ENCODE peak calls at places on chromosomes 16 and 17, in nine cellular contexts. S is endodermal cell, K is epithelial cell of proximal tubule, V is prostate gland, T is cardiac fibroblast, R is neural progenitor cell, L is fibroblast of lung, G is cardiac muscle cell, E is AG09309. U is an unnamed sample.

GRCh38 chr17:48066656-48067055 is 18.5 kb downstream of the NFE2L1 start:
- DNase-seq in S (no peak), K (no peak), V (no peak), T (no peak), R (no peak), L (no peak), G (no peak), E (no peak), U (no peak)

GRCh38 chr16:82414476-82414875 is 212.3 kb upstream of the CDH13 start:
- DNase-seq in S (no peak), K (no peak), V (no peak), T (no peak), R (no peak), L (no peak), G (no peak), E (no peak), U (no peak)

GRCh38 chr17:73340093-73340596 is 28.3 kb upstream of the CDC42EP4 start:
- DNase-seq in S (no peak), K (peak), V (no peak), T (peak), R (no peak), L (peak), G (peak), E (peak), U (no peak)

GRCh38 chr17:47739150-47739549 is 6.1 kb downstream of the TBX21 start:
- DNase-seq in S (no peak), K (no peak), V (no peak), T (no peak), R (no peak), L (no peak), G (no peak), E (no peak), U (no peak)

GRCh38 chr17:49727353-49727752 is 19.6 kb upstream of the SLC35B1 start:
- DNase-seq in S (no peak), K (no peak), V (no peak), T (no peak), R (no peak), L (no peak), G (no peak), E (no peak), U (no peak)

GRCh38 chr17:63621229-63621683 is 961 bp upstream of the MAP3K3 start:
- DNase-seq in S (no peak), K (no peak), V (no peak), T (no peak), R (no peak), L (no peak), G (no peak), E (no peak), U (no peak)

GRCh38 chr16:14180431-14181059 is 109.4 kb downstream of the MRTFB start:
- DNase-seq in S (peak), K (no peak), V (no peak), T (no peak), R (peak), L (peak), G (no peak), E (no peak), U (no peak)

GRCh38 chr16:73058221-73058615 is 10.3 kb upstream of the ZFHX3 start:
- DNase-seq in S (peak), K (no peak), V (no peak), T (peak), R (no peak), L (no peak), G (peak), E (no peak), U (no peak)

GRCh38 chr17:17645961-17646360 is 35.3 kb upstream of the RAI1 start:
- DNase-seq in S (no peak), K (no peak), V (no peak), T (peak), R (no peak), L (no peak), G (peak), E (no peak), U (no peak)

GRCh38 chr17:79575229-79575628 is 35.6 kb downstream of the RBFOX3 start:
- DNase-seq in S (no peak), K (no peak), V (no peak), T (no peak), R (no peak), L (no peak), G (no peak), E (no peak), U (no peak)

GRCh38 chr16:48612621-48613020 is 2.6 kb upstream of the N4BP1 start:
- DNase-seq in S (no peak), K (no peak), V (no peak), T (no peak), R (no peak), L (no peak), G (no peak), E (no peak), U (no peak)

GRCh38 chr16:67016143-67016542 is 12.8 kb upstream of the CBFB start:
- DNase-seq in S (peak), K (no peak), V (no peak), T (no peak), R (no peak), L (no peak), G (no peak), E (no peak), U (no peak)

GRCh38 chr16:56812884-56813283 is 52.1 kb upstream of the SLC12A3 start:
- DNase-seq in S (no peak), K (no peak), V (no peak), T (peak), R (no peak), L (peak), G (peak), E (no peak), U (no peak)

GRCh38 chr16:9134739-9135138 is 43.3 kb downstream of the HAPSTR1 start:
- DNase-seq in S (peak), K (no peak), V (no peak), T (peak), R (peak), L (peak), G (peak), E (no peak), U (peak)

GRCh38 chr17:73320601-73321264 is 8.9 kb upstream of the CDC42EP4 start:
- DNase-seq in S (no peak), K (no peak), V (no peak), T (no peak), R (no peak), L (no peak), G (no peak), E (no peak), U (no peak)

GRCh38 chr17:81931557-81932332 is 4.2 kb upstream of the MAFG start:
- DNase-seq in S (no peak), K (no peak), V (no peak), T (no peak), R (no peak), L (no peak), G (no peak), E (no peak), U (no peak)

GRCh38 chr17:76278952-76279741 is 14.0 kb downstream of the UBALD2 start:
- DNase-seq in S (peak), K (no peak), V (peak), T (peak), R (peak), L (peak), G (peak), E (peak), U (no peak)

GRCh38 chr17:76074390-76075363 is at the start of gene GALR2:
- DNase-seq in S (peak), K (no peak), V (no peak), T (no peak), R (peak), L (no peak), G (no peak), E (no peak), U (no peak)

GRCh38 chr16:14501331-14502255 is 128.5 kb downstream of the PARN start:
- DNase-seq in S (peak), K (peak), V (peak), T (peak), R (peak), L (peak), G (peak), E (peak), U (no peak)

DNA sequence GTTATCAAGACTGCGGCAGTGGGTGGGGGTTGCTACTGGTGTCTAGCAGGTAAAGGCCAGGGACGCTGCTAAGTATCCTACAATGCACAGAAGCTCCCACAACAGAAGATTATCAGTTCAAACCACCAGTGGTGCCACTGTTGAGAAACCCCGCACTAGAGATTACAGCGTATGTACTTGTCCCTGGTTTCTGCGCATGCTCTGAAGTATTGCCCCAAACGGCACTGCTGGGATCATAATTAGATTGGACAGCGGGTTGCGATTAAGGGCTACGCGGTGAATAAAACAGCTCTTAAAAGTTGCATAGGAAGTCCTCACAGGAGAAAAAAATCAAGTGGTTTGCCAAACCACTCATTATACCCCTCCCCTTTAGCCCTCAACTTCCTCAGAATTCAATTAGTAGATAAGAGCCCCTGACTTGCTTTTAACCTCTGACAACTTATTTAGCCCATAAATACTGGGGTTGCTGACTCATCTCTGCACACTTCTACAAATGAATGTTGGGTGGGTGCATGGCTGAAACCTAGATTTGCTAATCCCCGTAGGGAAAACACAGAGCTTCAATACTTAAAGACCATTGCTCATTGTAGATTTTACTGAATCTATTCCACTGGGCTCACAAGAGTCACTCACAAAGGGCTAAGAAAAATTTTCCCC is 91.7 kb downstream of the RGS9 start:
- DNase-seq in S (peak), K (no peak), V (no peak), T (peak), R (no peak), L (peak), G (peak), E (peak), U (peak)
- H3K4me3 ChIP-seq in S (no peak), K (no peak), V (no peak), T (no peak), R (no peak), L (no peak), G (no peak), E (no peak), U (no peak)

GRCh38 chr16:522320-523096 is 5.0 kb upstream of the CAPN15 start:
- DNase-seq in S (peak), K (no peak), V (no peak), T (no peak), R (no peak), L (no peak), G (no peak), E (no peak), U (no peak)

GRCh38 chr16:519841-520687 is 7.4 kb upstream of the CAPN15 start:
- DNase-seq in S (no peak), K (no peak), V (no peak), T (no peak), R (no peak), L (no peak), G (no peak), E (no peak), U (no peak)

GRCh38 chr16:523097-523741 is 4.3 kb upstream of the CAPN15 start:
- DNase-seq in S (no peak), K (no peak), V (no peak), T (no peak), R (no peak), L (no peak), G (no peak), E (no peak), U (no peak)

GRCh38 chr16:520847-521246 is 6.7 kb upstream of the CAPN15 start:
- DNase-seq in S (no peak), K (no peak), V (no peak), T (no peak), R (no peak), L (no peak), G (no peak), E (no peak), U (no peak)

GRCh38 chr16:521381-522210 is 5.9 kb upstream of the CAPN15 start:
- DNase-seq in S (peak), K (no peak), V (no peak), T (no peak), R (no peak), L (no peak), G (no peak), E (no peak), U (no peak)
- TF ChIP-seq CTCF in S (peak), K (no peak), V (no peak), T (no peak), R (peak), L (peak), G (no peak), E (no peak), U (no peak)

GRCh38 chr16:28877642-28877975 is 679 bp upstream of the ATP2A1 start:
- DNase-seq in S (no peak), K (no peak), V (no peak), T (no peak), R (no peak), L (no peak), G (no peak), E (no peak), U (no peak)
- H3K4me3 ChIP-seq in S (no peak), K (no peak), V (no peak), T (no peak), R (no peak), L (no peak), G (no peak), E (no peak), U (no peak)

GRCh38 chr16:27727941-27728340 is 178.0 kb downstream of the KATNIP start:
- DNase-seq in S (no peak), K (no peak), V (no peak), T (no peak), R (no peak), L (no peak), G (no peak), E (no peak), U (no peak)
- TF ChIP-seq CTCF in S (no peak), K (no peak), V (no peak), T (no peak), R (no peak), L (no peak), G (no peak), E (no peak), U (no peak)

DNA sequence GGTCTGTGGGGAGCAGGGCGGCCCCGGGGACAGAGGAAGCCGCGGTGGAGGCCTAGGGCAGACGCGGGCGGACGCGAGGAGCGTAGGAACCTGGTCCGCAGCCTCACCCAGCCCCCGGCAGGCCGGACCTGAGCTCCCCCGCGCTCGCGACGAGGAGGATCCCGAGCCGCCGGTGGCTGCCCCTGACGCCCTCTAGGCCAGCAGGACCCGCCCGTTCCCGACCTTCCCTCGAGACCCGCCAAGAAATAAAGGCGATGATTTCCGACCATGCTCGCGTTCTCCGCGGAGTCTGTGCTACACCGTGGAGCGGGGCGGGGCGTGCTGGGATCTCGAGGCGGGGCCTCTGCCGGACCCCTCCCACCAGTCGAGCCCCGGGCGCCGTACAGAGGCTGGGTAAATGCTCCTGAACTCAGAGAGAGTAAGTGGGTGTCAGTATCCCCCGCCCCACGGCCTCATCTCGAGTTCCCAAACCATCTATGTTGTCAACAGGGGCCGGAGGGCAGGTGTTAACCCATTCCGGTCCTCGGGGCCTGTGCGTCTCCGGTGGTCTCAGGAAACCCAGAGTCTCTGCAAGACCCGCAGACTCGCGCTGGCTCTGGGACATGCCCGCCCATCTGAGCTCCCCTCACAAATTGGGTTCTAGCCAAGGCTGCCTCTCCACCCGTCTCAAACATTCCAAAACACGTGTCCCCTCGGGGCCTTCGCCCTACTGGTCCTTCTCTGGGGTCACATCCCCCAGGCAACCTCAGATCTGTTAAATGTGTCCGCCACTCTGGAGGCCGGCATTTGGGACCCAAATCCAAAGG is 13.7 kb downstream of the SYCE1L start:
- DNase-seq in S (peak), K (no peak), V (peak), T (peak), R (peak), L (peak), G (peak), E (no peak), U (no peak)
- H3K4me3 ChIP-seq in S (peak), K (peak), V (peak), T (peak), R (peak), L (peak), G (peak), E (peak), U (peak)

GRCh38 chr17:83067718-83068261 is 11.6 kb upstream of the METRNL start:
- DNase-seq in S (peak), K (no peak), V (no peak), T (peak), R (peak), L (peak), G (peak), E (no peak), U (no peak)
- TF ChIP-seq CTCF in S (peak), K (no peak), V (no peak), T (no peak), R (no peak), L (peak), G (peak), E (no peak), U (no peak)

GRCh38 chr17:50871369-50871768 is 5.2 kb upstream of the TOB1 start:
- DNase-seq in S (no peak), K (no peak), V (no peak), T (no peak), R (no peak), L (no peak), G (no peak), E (no peak), U (no peak)
- H3K4me3 ChIP-seq in S (no peak), K (no peak), V (no peak), T (no peak), R (no peak), L (no peak), G (no peak), E (no peak), U (no peak)

U was measured in GM12864.